ENCODE peak calls at places on chromosomes 5 and 9, in ten cellular contexts. T is A549; O is activated T-cell treated with anti-CD3 and anti-CD28 coated beads for 1 hour; K is NCI-H82; X is midbrain; J is ELR; P is body of pancreas; B is HuH-7; G is NCI-H460; A is stimulated activated CD4-positive, alpha-beta T cell treated with anti-CD3 and anti-CD28 coated beads, Interleukin-2, amount 100 ng/mL, for 24 hours. Q is an unnamed sample.

GRCh38 chr5:5464036-5464715 is 41.7 kb downstream of the ICE1 start:
- DNase-seq in X (no peak), B (no peak), T (no peak), G (no peak), A (no peak), K (no peak), J (no peak), P (no peak), O (no peak), Q (no peak)

GRCh38 chr5:142095651-142096330 is 12.8 kb upstream of the NDFIP1 start:
- DNase-seq in T (no peak), O (peak; percentile 59), A (peak; percentile 78), B (no peak), G (no peak), K (no peak), P (no peak), X (no peak), J (no peak), Q (no peak)

GRCh38 chr5:103014983-103015382 is 105.0 kb downstream of the GIN1 start:
- DNase-seq in K (no peak), B (no peak), X (no peak), A (no peak), J (no peak), T (no peak), O (no peak), P (no peak), G (no peak), Q (no peak)

GRCh38 chr5:158387499-158387898 is 528.6 kb upstream of the CLINT1 start:
- DNase-seq in B (no peak), G (no peak), O (no peak), J (no peak), K (peak; percentile 53), T (no peak), X (no peak), A (no peak), P (no peak), Q (no peak)

GRCh38 chr5:96297867-96298266 is 135.2 kb downstream of the PCSK1 start:
- DNase-seq in T (no peak), G (peak; percentile 11), J (peak; percentile 68), X (no peak), O (no peak), A (no peak), K (no peak), B (peak; percentile 30), P (no peak), Q (no peak)

GRCh38 chr5:73820321-73820720 is 194.3 kb downstream of the ARHGEF28 start:
- DNase-seq in B (no peak), A (no peak), J (no peak), T (no peak), X (no peak), P (no peak), O (no peak), G (no peak), K (no peak), Q (no peak)

GRCh38 chr9:3659647-3660046 is 133.8 kb upstream of the RFX3 start:
- DNase-seq in B (no peak), X (no peak), T (no peak), G (no peak), J (no peak), A (no peak), O (no peak), K (no peak), P (no peak), Q (no peak)

GRCh38 chr9:79817469-79818004 is 245.8 kb downstream of the TLE4 start:
- DNase-seq in A (no peak), O (no peak), T (no peak), J (no peak), G (no peak), K (no peak), X (no peak), B (no peak), P (no peak), Q (no peak)

GRCh38 chr9:72065076-72065475 is 4.7 kb upstream of the C9orf57 start:
- DNase-seq in J (no peak), B (no peak), K (no peak), T (no peak), A (no peak), G (peak; percentile 44), O (no peak), P (no peak), X (no peak), Q (no peak)

GRCh38 chr5:178068293-178068692 is 45.0 kb upstream of the N4BP3 start:
- DNase-seq in X (no peak), B (no peak), O (no peak), A (no peak), J (no peak), K (no peak), P (no peak), T (no peak), G (no peak), Q (no peak)

GRCh38 chr5:87340716-87341115 is 72.0 kb downstream of the CCNH start:
- DNase-seq in K (peak; percentile 74), G (no peak), O (no peak), X (no peak), B (no peak), T (no peak), J (no peak), P (no peak), A (no peak), Q (no peak)

GRCh38 chr9:93122721-93123221 is 11.3 kb downstream of the NINJ1 start:
- DNase-seq in X (no peak), P (peak; percentile 12), K (no peak), T (no peak), A (no peak), G (no peak), J (no peak), O (no peak), B (no peak), Q (no peak)

GRCh38 chr9:6911901-6912650 is 154.3 kb downstream of the KDM4C start:
- DNase-seq in O (no peak), P (no peak), J (no peak), X (peak; percentile 39), T (no peak), K (no peak), B (no peak), A (no peak), G (no peak), Q (no peak)

GRCh38 chr9:133405508-133406009 is 12.3 kb downstream of the REXO4 start:
- DNase-seq in G (no peak), K (no peak), X (no peak), O (no peak), B (no peak), A (no peak), T (no peak), P (no peak), J (peak; percentile 71), Q (no peak)

GRCh38 chr9:14251146-14252071 is 62.5 kb downstream of the NFIB start:
- DNase-seq in A (no peak), X (peak; percentile 77), J (peak; percentile 23), O (no peak), B (no peak), K (no peak), P (peak; percentile 96), T (peak; percentile 25), G (peak; percentile 46), Q (no peak)

GRCh38 chr9:136588663-136589464 is 43.0 kb upstream of the NOTCH1 start:
- DNase-seq in B (no peak), J (no peak), K (peak; percentile 13), O (no peak), T (no peak), X (no peak), G (no peak), P (no peak), A (no peak), Q (no peak)

GRCh38 chr5:113040672-113041071 is 64.1 kb downstream of the DCP2 start:
- DNase-seq in K (no peak), B (no peak), T (no peak), P (no peak), O (no peak), J (no peak), G (no peak), X (no peak), A (no peak), Q (no peak)

GRCh38 chr9:126650830-126651341 is 37.2 kb downstream of the LMX1B start:
- DNase-seq in K (no peak), J (no peak), O (no peak), G (no peak), T (no peak), A (no peak), P (no peak), X (no peak), B (no peak), Q (no peak)

GRCh38 chr5:73596705-73597328 is 29.2 kb upstream of the ARHGEF28 start:
- DNase-seq in O (no peak), J (peak; percentile 82), G (peak; percentile 61), X (no peak), T (peak; percentile 40), P (peak; percentile 32), A (no peak), K (peak; percentile 89), B (peak; percentile 17), Q (no peak)

GRCh38 chr5:159099049-159099760 is 511 bp downstream of the EBF1 start:
- DNase-seq in J (peak; percentile 65), K (peak; percentile 59), G (no peak), T (peak; percentile 48), A (peak; percentile 65), X (no peak), B (peak; percentile 48), P (no peak), O (no peak), Q (no peak)

Q was measured in GM12892.